ENCODE peak calls at places on chromosomes 2 and 18, in eight cellular contexts. L is uterus, Q is WERI-Rb-1, V is AG09319, R is lung, E is endodermal cell, O is H9, W is colonic mucosa. Z is an unnamed sample.
A peak's percentile ranks its signal among the peaks of the same experiment; 100 is the strongest.

GRCh38 chr2:12717191-12717987 is 653 bp downstream of the TRIB2 start:
- DNase-seq in L (peak; percentile 62), Q (peak; percentile 70), V (no peak), R (peak; percentile 46), E (peak; percentile 89), O (peak; percentile 71), W (peak; percentile 45), Z (peak; percentile 53)

GRCh38 chr18:55018602-55019001 is 59.3 kb upstream of the CCDC68 start:
- DNase-seq in L (no peak), Q (no peak), V (no peak), R (no peak), E (no peak), O (no peak), W (no peak), Z (no peak)

GRCh38 chr18:71287268-71287667 is 998.4 kb downstream of the SOCS6 start:
- DNase-seq in L (no peak), Q (no peak), V (no peak), R (no peak), E (no peak), O (no peak), W (no peak), Z (no peak)

GRCh38 chr2:10286216-10287037 is 16.3 kb upstream of the HPCAL1 start:
- DNase-seq in L (no peak), Q (no peak), V (no peak), R (peak; percentile 66), E (no peak), O (no peak), W (no peak), Z (no peak)

GRCh38 chr2:143717532-143718168 is 588.4 kb downstream of the ARHGAP15 start:
- DNase-seq in L (no peak), Q (no peak), V (no peak), R (no peak), E (no peak), O (no peak), W (no peak), Z (no peak)

GRCh38 chr18:26457611-26458350 is 90.6 kb downstream of the KCTD1 start:
- DNase-seq in L (no peak), Q (peak; percentile 79), V (no peak), R (no peak), E (peak; percentile 94), O (peak; percentile 91), W (no peak), Z (no peak)

GRCh38 chr2:136057023-136057801 is 60.7 kb downstream of the CXCR4 start:
- DNase-seq in L (no peak), Q (no peak), V (no peak), R (no peak), E (no peak), O (no peak), W (no peak), Z (no peak)

GRCh38 chr2:201809633-201810032 is 3.3 kb downstream of the CDK15 start:
- DNase-seq in L (no peak), Q (no peak), V (no peak), R (no peak), E (no peak), O (no peak), W (no peak), Z (no peak)

GRCh38 chr2:38439226-38439612 is 62.1 kb upstream of the ATL2 start:
- DNase-seq in L (no peak), Q (no peak), V (no peak), R (no peak), E (no peak), O (no peak), W (no peak), Z (no peak)

GRCh38 chr2:38619458-38620164 is 16.9 kb upstream of the HNRNPLL start:
- DNase-seq in L (no peak), Q (no peak), V (no peak), R (no peak), E (no peak), O (no peak), W (no peak), Z (no peak)

GRCh38 chr2:9630001-9630749 is 622 bp downstream of the YWHAQ start:
- DNase-seq in L (peak; percentile 71), Q (peak; percentile 88), V (no peak), R (peak; percentile 70), E (peak; percentile 92), O (peak; percentile 81), W (peak; percentile 78), Z (peak; percentile 75)

GRCh38 chr2:85183481-85183880 is 50.3 kb downstream of the TCF7L1 start:
- DNase-seq in L (no peak), Q (no peak), V (no peak), R (no peak), E (no peak), O (no peak), W (no peak), Z (no peak)

GRCh38 chr2:38610851-38611801 is 8.4 kb upstream of the HNRNPLL start:
- DNase-seq in L (no peak), Q (no peak), V (no peak), R (no peak), E (no peak), O (no peak), W (no peak), Z (no peak)

GRCh38 chr2:148643421-148643820 is 1.1 kb upstream of the EPC2 start:
- DNase-seq in L (no peak), Q (no peak), V (no peak), R (no peak), E (no peak), O (no peak), W (no peak), Z (no peak)

GRCh38 chr2:39646891-39647780 is 18.6 kb upstream of the TMEM178A start:
- DNase-seq in L (no peak), Q (no peak), V (no peak), R (no peak), E (peak; percentile 57), O (peak; percentile 58), W (no peak), Z (no peak)

GRCh38 chr2:201854841-201855240 is 48.5 kb downstream of the CDK15 start:
- DNase-seq in L (no peak), Q (no peak), V (no peak), R (no peak), E (no peak), O (no peak), W (no peak), Z (no peak)

GRCh38 chr2:164593959-164594358 is 27.3 kb downstream of the GRB14 start:
- DNase-seq in L (no peak), Q (no peak), V (no peak), R (no peak), E (no peak), O (no peak), W (no peak), Z (no peak)

GRCh38 chr18:2971741-2972552 is 41.0 kb downstream of the LPIN2 start:
- DNase-seq in L (peak; percentile 42), Q (no peak), V (no peak), R (no peak), E (no peak), O (no peak), W (no peak), Z (peak; percentile 76)

GRCh38 chr2:954687-955000 is 4.0 kb downstream of the SNTG2 start:
- DNase-seq in L (no peak), Q (no peak), V (no peak), R (no peak), E (peak; percentile 24), O (no peak), W (no peak), Z (no peak)
- TF ChIP-seq CTCF in L (no peak), Q (no peak), V (no peak), R (no peak), E (no peak), O (no peak), W (no peak), Z (no peak)

GRCh38 chr2:29052811-29053210 is 21.5 kb downstream of the PCARE start:
- DNase-seq in L (no peak), Q (no peak), V (no peak), R (no peak), E (no peak), O (no peak), W (no peak), Z (no peak)

GRCh38 chr2:29053223-29053622 is 21.1 kb downstream of the PCARE start:
- DNase-seq in L (no peak), Q (peak; percentile 94), V (no peak), R (no peak), E (peak; percentile 98), O (peak; percentile 65), W (no peak), Z (no peak)

GRCh38 chr2:29054430-29054829 is 19.9 kb downstream of the PCARE start:
- DNase-seq in L (no peak), Q (no peak), V (no peak), R (no peak), E (no peak), O (no peak), W (no peak), Z (no peak)

GRCh38 chr2:29055586-29055985 is 18.7 kb downstream of the PCARE start:
- DNase-seq in L (no peak), Q (no peak), V (no peak), R (no peak), E (no peak), O (no peak), W (no peak), Z (no peak)

GRCh38 chr2:29053680-29054400 is 20.5 kb downstream of the PCARE start:
- DNase-seq in L (no peak), Q (no peak), V (no peak), R (no peak), E (peak; percentile 83), O (no peak), W (no peak), Z (no peak)
- TF ChIP-seq CTCF in L (no peak), Q (peak; percentile 52), V (no peak), R (no peak), E (peak; percentile 45), O (peak; percentile 16), W (no peak), Z (no peak)

DNA sequence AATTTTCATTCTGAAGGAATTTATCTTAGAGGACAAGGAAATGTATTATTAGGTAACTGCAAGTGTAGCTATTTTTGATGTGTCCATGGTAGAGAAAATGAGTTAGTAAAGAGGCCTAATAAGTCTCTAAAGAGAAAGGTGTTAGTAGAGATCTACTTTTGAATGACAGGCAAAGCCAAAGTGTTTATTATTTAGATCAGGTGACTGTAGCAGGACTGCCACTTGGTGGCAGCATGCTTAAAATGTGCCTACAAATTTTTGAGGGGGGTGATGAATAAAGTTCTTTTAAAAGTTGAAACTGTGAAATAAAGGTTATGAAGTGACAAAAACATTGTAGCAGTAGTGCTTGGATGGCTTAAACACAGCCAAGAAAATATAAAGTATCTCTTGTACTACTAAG is 421.5 kb upstream of the MEIS1 start:
- DNase-seq in L (no peak), Q (peak; percentile 9), V (no peak), R (no peak), E (no peak), O (no peak), W (no peak), Z (no peak)
- TF ChIP-seq CTCF in L (no peak), Q (peak; percentile 25), V (peak; percentile 19), R (no peak), E (peak; percentile 60), O (peak; percentile 50), W (no peak), Z (no peak)

GRCh38 chr2:156333951-156334495 is 1.5 kb upstream of the NR4A2 start:
- DNase-seq in L (peak; percentile 70), Q (peak; percentile 48), V (peak; percentile 47), R (peak; percentile 66), E (peak; percentile 90), O (peak; percentile 70), W (peak; percentile 65), Z (peak; percentile 79)
- TF ChIP-seq CTCF in L (no peak), Q (no peak), V (no peak), R (no peak), E (peak; percentile 17), O (no peak), W (no peak), Z (no peak)